ENCODE peak calls at places on chromosomes 6 and 20, in seven cellular contexts. V is PC-9, C is tibial nerve, W is MM.1S, X is GM23338, J is endothelial cell of umbilical vein, E is cardiac muscle cell. N is an unnamed sample.

GRCh38 chr6:91449539-91449938 is 862.7 kb upstream of the MAP3K7 start:
- DNase-seq in V (no peak), C (no peak), W (no peak), X (no peak), J (no peak), E (no peak), N (no peak)

GRCh38 chr6:118509009-118509617 is 39.0 kb upstream of the PLN start:
- DNase-seq in V (no peak), C (no peak), W (no peak), X (peak), J (peak), E (peak), N (no peak)

GRCh38 chr6:102114402-102114801 is 720.9 kb downstream of the GRIK2 start:
- DNase-seq in V (no peak), C (no peak), W (no peak), X (peak), J (no peak), E (no peak), N (no peak)

GRCh38 chr20:38450412-38450975 is 15.4 kb upstream of the SNHG17 start:
- DNase-seq in V (no peak), C (no peak), W (no peak), X (no peak), J (peak), E (peak), N (no peak)

GRCh38 chr6:90326404-90327057 is 29.9 kb upstream of the BACH2 start:
- DNase-seq in V (no peak), C (no peak), W (no peak), X (no peak), J (no peak), E (no peak), N (no peak)

GRCh38 chr6:158104696-158105095 is 63.4 kb downstream of the SERAC1 start:
- DNase-seq in V (no peak), C (no peak), W (no peak), X (no peak), J (no peak), E (no peak), N (no peak)

GRCh38 chr6:116385462-116385807 is 14.7 kb downstream of the DSE start:
- DNase-seq in V (no peak), C (no peak), W (no peak), X (no peak), J (no peak), E (peak), N (no peak)

GRCh38 chr6:45500924-45501816 is 123.4 kb upstream of the SUPT3H start:
- DNase-seq in V (no peak), C (no peak), W (no peak), X (peak), J (no peak), E (no peak), N (no peak)

GRCh38 chr6:155276638-155277037 is 12.8 kb downstream of the CLDN20 start:
- DNase-seq in V (no peak), C (no peak), W (no peak), X (no peak), J (peak), E (peak), N (no peak)

GRCh38 chr20:10978713-10979112 is 304.9 kb upstream of the JAG1 start:
- DNase-seq in V (no peak), C (no peak), W (no peak), X (no peak), J (no peak), E (no peak), N (no peak)

GRCh38 chr20:45890077-45890996 is 671 bp downstream of the NEURL2 start:
- DNase-seq in V (no peak), C (peak), W (no peak), X (peak), J (peak), E (peak), N (peak)

GRCh38 chr6:2036084-2037023 is 209.1 kb downstream of the GMDS start:
- DNase-seq in V (no peak), C (no peak), W (no peak), X (no peak), J (no peak), E (no peak), N (no peak)

GRCh38 chr6:149114167-149114566 is 203.3 kb upstream of the TAB2 start:
- DNase-seq in V (no peak), C (peak), W (no peak), X (no peak), J (no peak), E (peak), N (no peak)

GRCh38 chr6:5672581-5673011 is 334.1 kb downstream of the NRN1 start:
- DNase-seq in V (no peak), C (no peak), W (no peak), X (peak), J (no peak), E (peak), N (no peak)

GRCh38 chr6:163929538-163929937 is 515.0 kb downstream of the QKI start:
- DNase-seq in V (no peak), C (no peak), W (no peak), X (no peak), J (no peak), E (no peak), N (no peak)

GRCh38 chr20:62637521-62638054 is 4.7 kb upstream of the SLCO4A1 start:
- DNase-seq in V (no peak), C (no peak), W (no peak), X (no peak), J (no peak), E (no peak), N (no peak)

GRCh38 chr6:133577851-133578250 is 311.1 kb upstream of the TCF21 start:
- DNase-seq in V (no peak), C (no peak), W (no peak), X (no peak), J (no peak), E (no peak), N (no peak)

GRCh38 chr6:131948221-131948661 is 2.9 kb downstream of the CCN2 start:
- DNase-seq in V (no peak), C (no peak), W (no peak), X (no peak), J (peak), E (peak), N (no peak)

GRCh38 chr20:11935754-11936551 is 18.3 kb downstream of the BTBD3 start:
- DNase-seq in V (no peak), C (no peak), W (no peak), X (no peak), J (no peak), E (no peak), N (no peak)

GRCh38 chr20:34180460-34181108 is 60.6 kb upstream of the ASIP start:
- DNase-seq in V (peak), C (no peak), W (no peak), X (peak), J (no peak), E (no peak), N (no peak)

GRCh38 chr20:62688855-62689460 is 19.7 kb upstream of the NTSR1 start:
- DNase-seq in V (peak), C (no peak), W (no peak), X (no peak), J (peak), E (no peak), N (no peak)

GRCh38 chr6:41257369-41258195 is 28.9 kb downstream of the TREM1 start:
- DNase-seq in V (no peak), C (no peak), W (no peak), X (no peak), J (peak), E (peak), N (peak)

GRCh38 chr6:167735498-167736201 is 91.1 kb upstream of the AFDN start:
- DNase-seq in V (no peak), C (no peak), W (no peak), X (no peak), J (no peak), E (peak), N (no peak)

GRCh38 chr6:113630365-113630737 is 226.8 kb upstream of the MARCKS start:
- DNase-seq in V (peak), C (no peak), W (no peak), X (no peak), J (peak), E (peak), N (no peak)

GRCh38 chr20:11267131-11267761 is 593.4 kb upstream of the JAG1 start:
- DNase-seq in V (peak), C (no peak), W (no peak), X (peak), J (peak), E (peak), N (no peak)

GRCh38 chr6:44494011-44494501 is 106.5 kb downstream of the CDC5L start:
- DNase-seq in V (peak), C (no peak), W (no peak), X (no peak), J (peak), E (peak), N (no peak)

GRCh38 chr20:57093766-57094165 is 172.7 kb downstream of the BMP7 start:
- DNase-seq in V (no peak), C (no peak), W (no peak), X (no peak), J (no peak), E (no peak), N (peak)

GRCh38 chr6:108171918-108172516 is 6.2 kb downstream of the NR2E1 start:
- DNase-seq in V (no peak), C (no peak), W (no peak), X (no peak), J (no peak), E (no peak), N (no peak)

GRCh38 chr20:43731469-43731868 is 4.7 kb upstream of the GTSF1L start:
- DNase-seq in V (no peak), C (no peak), W (no peak), X (no peak), J (no peak), E (peak), N (no peak)

GRCh38 chr6:129390900-129391299 is 319.1 kb downstream of the ARHGAP18 start:
- DNase-seq in V (no peak), C (no peak), W (no peak), X (no peak), J (no peak), E (no peak), N (no peak)

GRCh38 chr6:137233561-137234504 is 14.6 kb upstream of the IFNGR1 start:
- DNase-seq in V (peak), C (no peak), W (no peak), X (no peak), J (peak), E (peak), N (no peak)

GRCh38 chr6:41536884-41537347 is 9.3 kb upstream of the FOXP4 start:
- DNase-seq in V (peak), C (no peak), W (no peak), X (no peak), J (peak), E (peak), N (peak)

GRCh38 chr6:39428152-39428551 is 105.7 kb upstream of the KCNK16 start:
- DNase-seq in V (no peak), C (no peak), W (no peak), X (no peak), J (no peak), E (no peak), N (no peak)

GRCh38 chr6:39433630-39434029 is 111.1 kb upstream of the KCNK16 start:
- DNase-seq in V (no peak), C (no peak), W (no peak), X (no peak), J (no peak), E (no peak), N (no peak)

GRCh38 chr6:39430446-39430845 is 107.9 kb upstream of the KCNK16 start:
- DNase-seq in V (no peak), C (no peak), W (no peak), X (no peak), J (no peak), E (no peak), N (no peak)

GRCh38 chr6:39432311-39433025 is 110.0 kb upstream of the KCNK16 start:
- DNase-seq in V (no peak), C (no peak), W (no peak), X (no peak), J (no peak), E (no peak), N (no peak)

GRCh38 chr6:39430968-39431523 is 108.5 kb upstream of the KCNK16 start:
- DNase-seq in V (no peak), C (peak), W (peak), X (peak), J (no peak), E (peak), N (peak)
- H3K27ac ChIP-seq in V (no peak), C (no peak), W (peak), X (no peak), J (no peak), E (peak), N (no peak)

GRCh38 chr6:153553627-153554026 is 422.5 kb upstream of the RGS17 start:
- DNase-seq in V (no peak), C (no peak), W (peak), X (peak), J (no peak), E (no peak), N (no peak)
- TF ChIP-seq CTCF in V (peak), C (no peak), W (peak), X (peak), J (no peak), E (peak), N (no peak)

GRCh38 chr6:125377621-125378020 is 75.9 kb upstream of the HDDC2 start:
- DNase-seq in V (no peak), C (no peak), W (no peak), X (no peak), J (no peak), E (peak), N (no peak)
- H3K27ac ChIP-seq in V (no peak), C (no peak), W (no peak), X (no peak), J (no peak), E (no peak), N (no peak)

GRCh38 chr6:3208775-3209113 is 18.7 kb downstream of the TUBB2B start:
- DNase-seq in V (no peak), C (no peak), W (no peak), X (no peak), J (no peak), E (no peak), N (no peak)

GRCh38 chr6:3211681-3212080 is 15.8 kb downstream of the TUBB2B start:
- DNase-seq in V (no peak), C (no peak), W (no peak), X (no peak), J (no peak), E (peak), N (peak)

GRCh38 chr6:3210024-3210610 is 17.3 kb downstream of the TUBB2B start:
- DNase-seq in V (no peak), C (no peak), W (no peak), X (no peak), J (no peak), E (no peak), N (no peak)

GRCh38 chr6:3208096-3208774 is 19.2 kb downstream of the TUBB2B start:
- DNase-seq in V (no peak), C (no peak), W (no peak), X (peak), J (no peak), E (peak), N (no peak)

DNA sequence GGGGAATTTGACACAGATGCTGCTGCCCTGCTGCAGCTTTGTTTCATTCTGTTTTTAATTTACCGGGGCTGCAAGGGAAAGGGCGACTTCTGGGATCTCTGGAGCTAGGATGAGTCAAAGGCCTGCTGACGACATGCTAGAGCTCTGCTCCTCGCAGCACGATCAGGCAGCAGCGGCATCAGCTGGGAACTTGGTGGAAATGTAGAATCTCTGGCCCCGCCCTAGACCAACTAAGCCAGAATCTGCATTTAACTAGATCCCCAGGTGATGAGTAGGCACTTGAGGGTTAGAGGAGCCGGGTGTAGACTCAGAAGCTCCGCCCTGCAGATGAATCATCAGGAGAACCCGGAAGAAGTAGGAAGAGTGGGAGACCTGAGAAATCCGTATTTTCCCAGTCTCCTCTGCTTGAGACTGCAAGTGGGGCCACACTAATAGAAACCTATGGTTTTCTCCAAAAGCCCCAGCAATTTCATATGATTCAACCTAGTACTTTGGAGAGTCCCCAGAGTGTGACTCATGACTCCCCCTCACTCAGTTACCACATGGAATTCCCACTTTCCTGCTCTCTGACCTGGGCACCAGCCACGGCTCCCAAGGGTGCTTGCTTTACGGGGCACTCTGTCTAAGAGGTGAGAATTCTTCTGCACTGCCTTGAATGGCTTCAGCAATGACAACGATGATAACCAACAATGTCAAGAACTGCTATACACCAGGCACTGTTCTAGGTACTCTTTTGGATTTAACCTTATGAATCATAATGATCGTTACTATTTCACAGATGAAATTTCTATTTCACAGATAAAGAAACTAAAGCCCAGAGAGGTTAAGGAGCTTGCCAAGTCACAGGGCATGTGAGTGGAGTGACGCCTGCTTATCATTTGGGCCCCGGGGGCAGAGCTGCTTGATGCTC is 18.1 kb downstream of the TUBB2B start:
- DNase-seq in V (peak), C (no peak), W (no peak), X (peak), J (no peak), E (peak), N (no peak)
- TF ChIP-seq CTCF in V (no peak), C (no peak), W (no peak), X (no peak), J (no peak), E (peak), N (no peak)

GRCh38 chr6:134680433-134680832 is 269.5 kb downstream of the ALDH8A1 start:
- DNase-seq in V (no peak), C (no peak), W (no peak), X (no peak), J (no peak), E (no peak), N (no peak)

GRCh38 chr6:134680021-134680420 is 269.9 kb downstream of the ALDH8A1 start:
- DNase-seq in V (no peak), C (no peak), W (no peak), X (no peak), J (no peak), E (no peak), N (no peak)

GRCh38 chr6:134686071-134686470 is 263.8 kb downstream of the ALDH8A1 start:
- DNase-seq in V (no peak), C (no peak), W (no peak), X (no peak), J (no peak), E (no peak), N (no peak)

GRCh38 chr6:134689177-134689576 is 260.7 kb downstream of the ALDH8A1 start:
- DNase-seq in V (peak), C (no peak), W (no peak), X (no peak), J (no peak), E (no peak), N (no peak)

GRCh38 chr6:134683783-134684765 is 265.8 kb downstream of the ALDH8A1 start:
- DNase-seq in V (no peak), C (no peak), W (no peak), X (no peak), J (no peak), E (peak), N (no peak)
- H3K27ac ChIP-seq in V (no peak), C (no peak), W (no peak), X (no peak), J (no peak), E (no peak), N (no peak)

GRCh38 chr20:9359561-9360308 is 154.7 kb upstream of the LAMP5 start:
- DNase-seq in V (peak), C (no peak), W (peak), X (peak), J (peak), E (peak), N (no peak)

GRCh38 chr20:9368893-9369292 is 145.5 kb upstream of the LAMP5 start:
- DNase-seq in V (no peak), C (no peak), W (no peak), X (no peak), J (no peak), E (no peak), N (no peak)

GRCh38 chr20:9369557-9369956 is 144.8 kb upstream of the LAMP5 start:
- DNase-seq in V (no peak), C (no peak), W (no peak), X (no peak), J (no peak), E (no peak), N (no peak)

GRCh38 chr20:9360427-9360826 is 154.0 kb upstream of the LAMP5 start:
- DNase-seq in V (no peak), C (no peak), W (no peak), X (no peak), J (no peak), E (no peak), N (no peak)

DNA sequence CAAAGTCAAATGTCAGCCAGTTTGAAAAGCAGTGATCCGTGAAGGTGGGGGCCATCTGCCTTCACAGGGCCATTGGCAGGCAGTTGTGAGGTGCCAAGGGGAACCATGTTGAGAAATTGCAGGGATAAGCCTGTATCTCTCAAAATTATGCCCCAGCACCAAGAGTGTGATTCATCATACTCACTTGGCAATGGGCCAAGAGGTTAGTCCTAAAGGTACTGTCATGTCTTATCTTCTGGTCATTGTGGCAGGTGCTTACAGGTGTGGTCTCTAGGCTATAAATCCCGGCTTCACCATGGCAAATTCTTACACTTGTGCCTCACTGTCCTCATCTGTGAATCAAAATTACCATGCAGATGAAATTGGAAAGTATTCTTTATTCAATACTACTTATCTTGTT is 150.7 kb upstream of the LAMP5 start:
- DNase-seq in V (no peak), C (no peak), W (peak), X (no peak), J (no peak), E (no peak), N (no peak)
- TF ChIP-seq CTCF in V (no peak), C (no peak), W (no peak), X (no peak), J (no peak), E (no peak), N (no peak)

GRCh38 chr6:20178327-20178726 is 33.9 kb downstream of the MBOAT1 start:
- DNase-seq in V (no peak), C (no peak), W (no peak), X (no peak), J (no peak), E (no peak), N (no peak)
- H3K27ac ChIP-seq in V (no peak), C (no peak), W (no peak), X (no peak), J (no peak), E (no peak), N (no peak)

DNA sequence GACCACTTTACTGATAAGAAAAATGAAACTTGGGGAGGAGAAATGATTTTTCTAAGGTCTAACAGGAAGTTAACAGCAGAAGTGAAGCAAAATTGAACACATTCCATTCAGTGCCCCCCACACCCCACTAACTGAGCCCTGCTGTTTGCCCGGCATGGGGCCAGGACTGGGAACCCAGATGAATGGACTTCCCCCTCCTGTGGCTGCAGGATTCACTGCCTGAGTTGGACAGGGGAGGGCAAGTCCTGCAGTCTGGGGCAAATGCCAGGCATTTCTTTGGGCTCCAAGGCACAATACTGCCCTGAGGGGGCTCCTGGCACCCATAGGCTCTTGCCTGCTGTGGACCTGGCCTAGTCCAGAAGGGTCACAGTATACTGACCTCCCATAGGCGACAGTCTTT is 28.3 kb downstream of the FYN start:
- DNase-seq in V (no peak), C (no peak), W (peak), X (peak), J (peak), E (peak), N (no peak)
- TF ChIP-seq CTCF in V (no peak), C (no peak), W (no peak), X (no peak), J (no peak), E (no peak), N (no peak)

GRCh38 chr6:71410681-71411080 is 122.1 kb downstream of the OGFRL1 start:
- DNase-seq in V (no peak), C (no peak), W (no peak), X (no peak), J (no peak), E (no peak), N (no peak)
- H3K27ac ChIP-seq in V (no peak), C (no peak), W (no peak), X (no peak), J (no peak), E (no peak), N (no peak)